ENCODE peak calls at places on chromosomes 13 and 19, in eight cellular contexts. Z is neuronal stem cell; D is CD4-positive, CD25-positive, alpha-beta regulatory T cell; I is D721Med; M is PC-3; O is SK-MEL-5; F is ACHN; J is 8988T. A is an unnamed sample.

GRCh38 chr13:40124648-40125045 is 469.2 kb downstream of the COG6 start:
- DNase-seq in Z (no peak), D (no peak), I (no peak), M (no peak), O (no peak), F (no peak), J (no peak), A (no peak)

GRCh38 chr13:41411536-41411935 is 45.8 kb upstream of the RGCC start:
- DNase-seq in Z (peak), D (peak), I (no peak), M (peak), O (peak), F (peak), J (no peak), A (no peak)

GRCh38 chr19:53365899-53366493 is 491 bp downstream of the ZNF525 start:
- DNase-seq in Z (no peak), D (no peak), I (no peak), M (peak), O (no peak), F (no peak), J (no peak), A (no peak)

GRCh38 chr19:1076951-1077350 is 10.0 kb downstream of the ARHGAP45 start:
- DNase-seq in Z (no peak), D (peak), I (no peak), M (peak), O (no peak), F (no peak), J (no peak), A (peak)

GRCh38 chr13:98796798-98797197 is 44.3 kb upstream of the SLC15A1 start:
- DNase-seq in Z (no peak), D (no peak), I (no peak), M (no peak), O (no peak), F (no peak), J (no peak), A (no peak)

GRCh38 chr13:24180743-24181384 is 20.3 kb downstream of the SPATA13 start:
- DNase-seq in Z (no peak), D (no peak), I (no peak), M (no peak), O (no peak), F (no peak), J (no peak), A (no peak)

GRCh38 chr19:16104722-16105121 is 7.0 kb upstream of the RAB8A start:
- DNase-seq in Z (no peak), D (no peak), I (no peak), M (no peak), O (no peak), F (no peak), J (no peak), A (no peak)

GRCh38 chr19:56856822-56857221 is 16.3 kb upstream of the PEG3 start:
- DNase-seq in Z (no peak), D (no peak), I (no peak), M (no peak), O (no peak), F (no peak), J (no peak), A (no peak)

GRCh38 chr13:79692846-79693245 is 211.9 kb downstream of the NDFIP2 start:
- DNase-seq in Z (no peak), D (no peak), I (no peak), M (no peak), O (no peak), F (no peak), J (no peak), A (no peak)

GRCh38 chr13:99199541-99200432 is 867 bp upstream of the UBAC2 start:
- DNase-seq in Z (no peak), D (no peak), I (no peak), M (no peak), O (peak), F (peak), J (no peak), A (no peak)

GRCh38 chr19:33462112-33462726 is 59.4 kb downstream of the PEPD start:
- DNase-seq in Z (no peak), D (no peak), I (no peak), M (no peak), O (peak), F (no peak), J (no peak), A (no peak)

GRCh38 chr19:11887247-11887617 is 350 bp upstream of the ZNF69 start:
- DNase-seq in Z (no peak), D (no peak), I (no peak), M (no peak), O (no peak), F (no peak), J (no peak), A (no peak)

GRCh38 chr19:48807590-48808308 is 3.1 kb downstream of the BCAT2 start:
- DNase-seq in Z (no peak), D (no peak), I (no peak), M (no peak), O (no peak), F (no peak), J (no peak), A (no peak)

GRCh38 chr13:97285221-97285955 is 63.3 kb downstream of the MBNL2 start:
- DNase-seq in Z (no peak), D (no peak), I (no peak), M (no peak), O (peak), F (no peak), J (no peak), A (no peak)

GRCh38 chr19:4814625-4815425 is 16.7 kb downstream of the TICAM1 start:
- DNase-seq in Z (no peak), D (no peak), I (no peak), M (no peak), O (no peak), F (peak), J (no peak), A (no peak)

GRCh38 chr13:53782400-53783030 is 753.9 kb downstream of the OLFM4 start:
- DNase-seq in Z (peak), D (peak), I (peak), M (peak), O (peak), F (peak), J (peak), A (no peak)

GRCh38 chr19:37983153-37983552 is 76.1 kb downstream of the SIPA1L3 start:
- DNase-seq in Z (no peak), D (no peak), I (no peak), M (no peak), O (no peak), F (no peak), J (no peak), A (no peak)

GRCh38 chr19:33080761-33081681 is at the start of gene GPATCH1:
- DNase-seq in Z (peak), D (peak), I (peak), M (peak), O (peak), F (peak), J (peak), A (peak)

GRCh38 chr13:91017669-91018053 is 329.8 kb upstream of the MIR17HG start:
- DNase-seq in Z (no peak), D (no peak), I (no peak), M (peak), O (peak), F (peak), J (no peak), A (no peak)

GRCh38 chr13:68481130-68481529 is 1251.0 kb upstream of the PCDH9 start:
- DNase-seq in Z (no peak), D (no peak), I (no peak), M (no peak), O (no peak), F (no peak), J (no peak), A (no peak)

GRCh38 chr19:7970716-7971448 is 27.4 kb upstream of the TIMM44 start:
- DNase-seq in Z (peak), D (peak), I (no peak), M (peak), O (peak), F (peak), J (peak), A (no peak)

GRCh38 chr13:44627441-44627840 is 51.3 kb upstream of the TSC22D1 start:
- DNase-seq in Z (no peak), D (no peak), I (no peak), M (peak), O (no peak), F (no peak), J (no peak), A (no peak)

GRCh38 chr19:48363500-48363809 is 285 bp downstream of the TMEM143 start:
- DNase-seq in Z (no peak), D (no peak), I (no peak), M (no peak), O (no peak), F (no peak), J (no peak), A (no peak)